ENCODE peak calls at places on chromosomes 4 and X, in eight cellular contexts. K is activated gamma-delta T cell; S is GM13977; X is AG04450; V is iris pigment epithelial cell; Z is central memory CD4-positive, alpha-beta T cell; C is NCI-H1417 treated with DMSO at 0.1 percent for 48 hours; U is stimulated activated CD4-positive, alpha-beta T cell treated with anti-CD3 and anti-CD28 coated beads, Interleukin-1b, Interleukin-23, amount 100 ng/mL, for 1 hour. G is an unnamed sample.

GRCh38 chr4:156195914-156196313 is 242.2 kb upstream of the CTSO start:
- DNase-seq in K (no peak), S (peak), X (no peak), U (no peak), V (no peak), C (no peak), Z (no peak), G (no peak)

GRCh38 chr4:2961411-2962098 is 1.7 kb downstream of the NOP14 start:
- DNase-seq in K (no peak), S (no peak), U (no peak), V (no peak), Z (peak), C (no peak), X (no peak), G (peak)

GRCh38 chr4:97215426-97215825 is 927.9 kb downstream of the STPG2 start:
- DNase-seq in S (no peak), V (no peak), U (no peak), X (no peak), C (no peak), K (no peak), Z (no peak), G (no peak)

GRCh38 chrX:132603700-132604286 is 115.0 kb upstream of the MBNL3 start:
- DNase-seq in U (no peak), X (no peak), S (no peak), K (no peak), C (no peak), Z (no peak), V (no peak), G (no peak)

GRCh38 chr4:152079543-152080293 is 318.9 kb upstream of the GATB start:
- DNase-seq in X (no peak), Z (peak), V (no peak), U (no peak), C (no peak), S (no peak), K (no peak), G (no peak)

GRCh38 chrX:2690856-2691542 is at the start of gene CD99:
- DNase-seq in U (peak), Z (peak), X (peak), K (no peak), V (peak), S (peak), C (no peak), G (peak)

GRCh38 chr4:118032691-118033090 is 1.6 kb upstream of the NDST3 start:
- DNase-seq in X (no peak), S (no peak), V (peak), C (no peak), K (no peak), U (no peak), Z (no peak), G (peak)

GRCh38 chr4:113878718-113879117 is 100.7 kb downstream of the ARSJ start:
- DNase-seq in C (no peak), K (no peak), U (no peak), V (peak), X (peak), Z (no peak), S (no peak), G (peak)

GRCh38 chrX:2819345-2820130 is 9.2 kb upstream of the GYG2 start:
- DNase-seq in Z (no peak), U (no peak), V (peak), C (no peak), X (no peak), S (peak), K (no peak), G (peak)

GRCh38 chr4:128451270-128451905 is 163.8 kb upstream of the PGRMC2 start:
- DNase-seq in V (peak), U (no peak), K (no peak), S (no peak), Z (no peak), C (no peak), X (no peak), G (no peak)

GRCh38 chr4:106038012-106038411 is 142.7 kb downstream of the NPNT start:
- DNase-seq in X (no peak), U (no peak), S (no peak), V (no peak), C (no peak), Z (no peak), K (no peak), G (no peak)

GRCh38 chrX:138411048-138411447 is 300.5 kb downstream of the FGF13 start:
- DNase-seq in X (no peak), Z (no peak), K (no peak), U (no peak), V (no peak), C (no peak), S (no peak), G (peak)

GRCh38 chr4:48913346-48913745 is 6.8 kb upstream of the OCIAD2 start:
- DNase-seq in S (no peak), Z (no peak), U (no peak), X (peak), C (no peak), K (no peak), V (peak), G (peak)

GRCh38 chr4:77199276-77199675 is 42.3 kb downstream of the CCNG2 start:
- DNase-seq in V (no peak), C (no peak), X (no peak), U (no peak), Z (no peak), K (no peak), S (no peak), G (no peak)